ENCODE peak calls at places on chromosome 15, in six cellular contexts. T, Z, K, Q, F and B are unnamed samples.

GRCh38 chr15:66919421-66919820 is 146.0 kb upstream of the SMAD3 start:
- DNase-seq in K (peak), F (no peak), T (no peak), Z (no peak), Q (no peak), B (no peak)

GRCh38 chr15:89132611-89133242 is 44.5 kb downstream of the ABHD2 start:
- DNase-seq in Z (no peak), T (no peak), F (no peak), Q (no peak), K (no peak), B (no peak)

GRCh38 chr15:47932829-47933696 is 187.7 kb upstream of the SLC24A5 start:
- DNase-seq in Z (no peak), Q (no peak), K (no peak), F (no peak), T (no peak), B (no peak)

GRCh38 chr15:100869151-100869999 is 10.3 kb upstream of the ALDH1A3 start:
- DNase-seq in T (no peak), F (peak), Q (no peak), K (no peak), Z (no peak), B (no peak)

GRCh38 chr15:57752426-57752825 is 45.9 kb downstream of the POLR2M start:
- DNase-seq in K (no peak), F (no peak), T (no peak), Q (no peak), Z (no peak), B (no peak)

GRCh38 chr15:69395991-69396390 is 18.2 kb upstream of the KIF23 start:
- DNase-seq in T (no peak), K (no peak), Z (no peak), Q (no peak), F (no peak), B (no peak)

GRCh38 chr15:82621970-82622369 is 25.2 kb downstream of the CPEB1 start:
- DNase-seq in Q (no peak), F (no peak), Z (no peak), K (no peak), T (no peak), B (no peak)

GRCh38 chr15:69648215-69648614 is 195.6 kb downstream of the RPLP1 start:
- DNase-seq in F (no peak), K (peak), Z (no peak), Q (no peak), T (no peak), B (no peak)

GRCh38 chr15:68113273-68113672 is 59.2 kb downstream of the PIAS1 start:
- DNase-seq in T (no peak), F (peak), Q (no peak), Z (no peak), K (no peak), B (no peak)

GRCh38 chr15:26628879-26629529 is 143.9 kb downstream of the GABRB3 start:
- DNase-seq in T (no peak), K (peak), F (peak), Q (no peak), Z (no peak), B (peak)

GRCh38 chr15:70034596-70034995 is 63.1 kb downstream of the TLE3 start:
- DNase-seq in Z (no peak), T (no peak), Q (no peak), K (no peak), F (no peak), B (no peak)

GRCh38 chr15:34018021-34018645 is 20.9 kb downstream of the AVEN start:
- DNase-seq in K (no peak), Q (no peak), Z (no peak), T (no peak), F (no peak), B (peak)